ENCODE peak calls at places on chromosomes 13 and 19, in ten cellular contexts. R is ovary, X is uterus, K is A549, M is esophagus squamous epithelium, O is sigmoid colon, B is transverse colon, F is heart left ventricle, D is stomach, U is body of pancreas. T is an unnamed sample.

GRCh38 chr19:16429066-16429758 is 42.6 kb downstream of the EPS15L1 start:
- DNase-seq in D (peak), O (peak), B (no peak), X (no peak), M (no peak), K (no peak), F (peak), R (no peak), U (peak), T (peak)

GRCh38 chr13:30618186-30618937 is 642 bp downstream of the USPL1 start:
- DNase-seq in F (peak), X (no peak), M (no peak), B (peak), O (peak), R (peak), D (peak), U (no peak), K (no peak), T (peak)

GRCh38 chr13:77028202-77028601 is 1.2 kb upstream of the FBXL3 start:
- DNase-seq in K (no peak), R (peak), X (peak), D (no peak), B (no peak), M (no peak), F (peak), O (no peak), U (no peak), T (peak)

GRCh38 chr19:1853295-1854031 is 5.2 kb upstream of the REXO1 start:
- DNase-seq in K (peak), D (peak), O (peak), R (peak), F (peak), B (peak), X (no peak), M (no peak), U (peak), T (peak)

GRCh38 chr13:95217920-95218830 is 83.1 kb downstream of the ABCC4 start:
- DNase-seq in B (no peak), M (no peak), O (no peak), R (no peak), F (no peak), D (no peak), K (no peak), U (no peak), X (no peak), T (no peak)

GRCh38 chr19:15285896-15286591 is 46.3 kb downstream of the BRD4 start:
- DNase-seq in U (no peak), X (no peak), D (no peak), K (no peak), F (no peak), M (no peak), R (no peak), O (no peak), B (no peak), T (no peak)

GRCh38 chr19:1252221-1252817 is 3.9 kb downstream of the MIDN start:
- DNase-seq in U (peak), F (peak), X (peak), R (peak), B (peak), K (no peak), M (peak), O (peak), D (peak), T (peak)

GRCh38 chr19:35773020-35773809 is 2.1 kb upstream of the ARHGAP33 start:
- DNase-seq in O (no peak), X (no peak), M (no peak), F (no peak), D (no peak), U (no peak), B (no peak), R (no peak), K (peak), T (no peak)

GRCh38 chr19:4369888-4370260 is 26.5 kb downstream of the MPND start:
- DNase-seq in B (peak), X (no peak), R (no peak), F (peak), D (peak), O (no peak), M (no peak), U (no peak), K (no peak), T (peak)

GRCh38 chr13:23086951-23087350 is 93.8 kb upstream of the SGCG start:
- DNase-seq in U (no peak), X (no peak), O (no peak), B (no peak), R (no peak), K (no peak), D (no peak), M (no peak), F (no peak), T (no peak)

GRCh38 chr19:4606921-4607678 is 32.2 kb upstream of the TNFAIP8L1 start:
- DNase-seq in F (peak), K (no peak), X (no peak), M (no peak), D (no peak), U (peak), B (no peak), O (no peak), R (no peak), T (peak)

GRCh38 chr13:23703241-23703640 is 133.0 kb downstream of the TNFRSF19 start:
- DNase-seq in R (no peak), X (no peak), D (no peak), U (no peak), F (no peak), O (no peak), M (no peak), B (no peak), K (no peak), T (no peak)

GRCh38 chr19:15871570-15871969 is 26.3 kb downstream of the CYP4F2 start:
- DNase-seq in O (no peak), B (peak), K (no peak), X (no peak), M (no peak), U (peak), F (no peak), D (no peak), R (no peak), T (no peak)

GRCh38 chr19:18293642-18294466 is 12.4 kb upstream of the JUND start:
- DNase-seq in B (no peak), R (peak), X (no peak), F (no peak), D (no peak), K (no peak), M (no peak), O (no peak), U (no peak), T (no peak)
- H3K4me3 ChIP-seq in B (no peak), R (no peak), X (no peak), F (no peak), D (peak), K (peak), M (no peak), O (peak), U (no peak), T (no peak)

GRCh38 chr13:99610702-99611289 is 109.5 kb downstream of the TM9SF2 start:
- DNase-seq in D (no peak), O (no peak), U (no peak), X (no peak), F (no peak), K (no peak), R (no peak), M (no peak), B (no peak), T (no peak)
- H3K27ac ChIP-seq in D (no peak), O (no peak), U (no peak), X (no peak), F (no peak), K (no peak), R (no peak), M (no peak), B (no peak), T (no peak)

DNA sequence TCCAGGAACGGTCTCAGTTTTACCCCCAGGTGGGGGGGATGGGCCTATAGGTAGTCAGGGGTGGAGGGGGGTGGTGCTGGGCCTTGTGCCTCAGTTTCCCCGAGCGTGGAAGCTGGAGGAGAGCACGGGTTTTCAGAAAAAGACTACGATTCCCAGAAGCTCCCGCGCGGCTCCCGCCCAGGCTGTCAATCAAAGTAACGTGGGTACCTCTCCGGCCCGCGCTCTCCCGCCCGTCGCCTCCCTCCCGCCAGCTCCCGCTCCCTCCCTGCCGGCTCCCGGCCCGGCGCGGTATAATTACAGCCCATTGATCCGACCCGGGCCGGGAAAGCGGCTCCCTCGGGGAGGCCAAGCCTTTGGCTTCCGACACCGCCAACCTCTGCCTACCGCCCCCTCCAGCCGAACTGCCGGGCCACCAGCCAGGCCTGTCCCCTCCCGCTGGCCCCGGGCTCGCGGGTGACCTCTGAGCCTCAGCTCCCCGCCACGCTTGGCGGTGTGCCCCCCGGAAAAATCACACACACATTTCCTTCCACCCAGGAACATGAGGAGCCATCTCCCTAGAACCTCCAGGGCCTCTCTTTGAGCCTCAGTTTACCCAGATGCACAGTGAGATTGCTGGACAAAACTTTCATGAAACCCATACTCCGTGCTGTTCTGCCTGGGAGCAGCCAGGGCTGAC is 7.2 kb upstream of the TLE2 start:
- DNase-seq in O (peak), U (peak), M (no peak), B (peak), K (peak), X (peak), D (peak), F (peak), R (peak), T (peak)
- TF ChIP-seq POLR2A in O (no peak), U (peak), M (peak), B (no peak), K (no peak), X (no peak), D (no peak), F (peak), R (no peak), T (no peak)

GRCh38 chr13:83876546-83876945 is 5.7 kb downstream of the SLITRK1 start:
- DNase-seq in R (no peak), B (no peak), K (no peak), F (no peak), O (no peak), D (no peak), U (no peak), X (no peak), M (no peak), T (no peak)
- H3K4me3 ChIP-seq in R (no peak), B (no peak), K (no peak), F (no peak), O (no peak), D (no peak), U (no peak), X (no peak), M (no peak), T (no peak)

GRCh38 chr19:49687150-49687549 is 2.2 kb upstream of the ADM5 start:
- DNase-seq in U (no peak), B (no peak), R (no peak), K (no peak), X (no peak), D (no peak), M (no peak), F (no peak), O (no peak), T (no peak)

GRCh38 chr19:49689133-49690072 is at the start of gene ADM5:
- DNase-seq in D (peak), K (no peak), B (peak), U (peak), X (peak), O (no peak), F (no peak), M (no peak), R (peak), T (no peak)

GRCh38 chr19:49687566-49688316 is 1.7 kb upstream of the ADM5 start:
- DNase-seq in O (no peak), R (no peak), D (no peak), B (no peak), U (no peak), K (no peak), F (no peak), X (no peak), M (no peak), T (no peak)

GRCh38 chr19:49690073-49690655 is 752 bp upstream of the CPT1C start:
- DNase-seq in B (no peak), X (no peak), K (no peak), O (no peak), U (no peak), R (no peak), D (no peak), F (no peak), M (no peak), T (no peak)

GRCh38 chr19:49688531-49689132 is 762 bp upstream of the ADM5 start:
- DNase-seq in X (no peak), B (no peak), U (no peak), K (no peak), O (no peak), F (no peak), D (no peak), R (no peak), M (no peak), T (no peak)
- H3K27ac ChIP-seq in X (peak), B (no peak), U (peak), K (no peak), O (peak), F (peak), D (peak), R (no peak), M (no peak), T (peak)

GRCh38 chr19:48333467-48334384 is 8.4 kb downstream of the EMP3 start:
- DNase-seq in X (peak), O (peak), K (peak), F (peak), U (peak), M (peak), D (peak), R (peak), B (peak), T (peak)
- TF ChIP-seq POLR2A in X (no peak), O (no peak), K (peak), F (no peak), U (peak), M (no peak), D (no peak), R (peak), B (peak), T (no peak)

T was measured in testis.